ENCODE peak calls at places on chromosomes 13 and 19, in nine cellular contexts. I is activated naive CD8-positive, alpha-beta T cell treated with anti-CD3 and anti-CD28 coated beads, Interleukin-2, amount 50 U/mL, for 24 hours; G is fibroblast of lung; C is PC-3; E is activated CD8-positive, alpha-beta T cell treated with anti-CD3 and anti-CD28 coated beads, Interleukin-2, amount 10 ng/mL, durations not matched to agents 7 days and 5 days; L is CD8-positive, alpha-beta memory T cell; B is stimulated activated naive CD4-positive, alpha-beta T cell; V is A673; P is D341Med. O is an unnamed sample.

GRCh38 chr19:35868172-35868822 is at the start of gene APLP1:
- DNase-seq in I (peak), G (peak), E (peak), B (peak), L (peak), V (peak), P (peak), C (peak), O (peak)

GRCh38 chr13:87671031-87671823 is at the start of gene SLITRK5:
- DNase-seq in G (peak), I (peak), E (peak), B (no peak), V (peak), P (peak), C (peak), L (peak), O (peak)

GRCh38 chr13:98033277-98034247 is 80.1 kb downstream of the IPO5 start:
- DNase-seq in E (no peak), P (no peak), B (no peak), I (no peak), G (peak), C (peak), V (peak), L (no peak), O (peak)

GRCh38 chr19:9306443-9306842 is 3.2 kb downstream of the ZNF699 start:
- DNase-seq in P (no peak), G (peak), V (no peak), I (no peak), B (no peak), L (no peak), C (peak), E (no peak), O (no peak)

GRCh38 chr13:100633461-100633860 is 41.1 kb downstream of the TMTC4 start:
- DNase-seq in L (no peak), C (peak), V (no peak), E (no peak), P (no peak), G (peak), B (no peak), I (no peak), O (no peak)

GRCh38 chr13:20297181-20297580 is 65.1 kb upstream of the GJB6 start:
- DNase-seq in B (no peak), V (no peak), I (no peak), L (no peak), C (no peak), E (no peak), P (no peak), G (no peak), O (no peak)

GRCh38 chr19:46739290-46739771 is 6.5 kb upstream of the FKRP start:
- DNase-seq in L (no peak), B (no peak), E (no peak), P (no peak), G (no peak), V (no peak), I (no peak), C (no peak), O (no peak)

GRCh38 chr19:29121684-29122083 is 91.3 kb downstream of the UQCRFS1 start:
- DNase-seq in E (no peak), L (no peak), C (no peak), B (no peak), I (no peak), V (no peak), P (no peak), G (no peak), O (peak)

GRCh38 chr13:32454886-32455593 is 27.1 kb upstream of the N4BP2L1 start:
- DNase-seq in G (no peak), L (no peak), V (no peak), B (no peak), I (no peak), C (no peak), E (no peak), P (no peak), O (no peak)

GRCh38 chr13:72146816-72147215 is 279.8 kb upstream of the DACH1 start:
- DNase-seq in L (no peak), P (no peak), V (no peak), B (no peak), C (peak), E (no peak), I (no peak), G (no peak), O (no peak)

GRCh38 chr13:80962173-80962572 is 621.2 kb upstream of the SPRY2 start:
- DNase-seq in G (peak), V (no peak), I (no peak), C (peak), L (no peak), E (no peak), B (no peak), P (no peak), O (no peak)

GRCh38 chr13:30154531-30154930 is 152.8 kb downstream of the KATNAL1 start:
- DNase-seq in B (no peak), E (no peak), I (no peak), C (no peak), V (no peak), G (no peak), P (no peak), L (no peak), O (no peak)

GRCh38 chr19:48750771-48751504 is 1.5 kb downstream of the FUT1 start:
- DNase-seq in E (no peak), G (no peak), P (no peak), V (no peak), L (no peak), C (no peak), I (no peak), B (no peak), O (no peak)

GRCh38 chr19:17988161-17988560 is 19.8 kb upstream of the ARRDC2 start:
- DNase-seq in C (no peak), E (no peak), P (no peak), G (no peak), I (no peak), B (no peak), L (no peak), V (no peak), O (no peak)

GRCh38 chr19:17323973-17324327 is 10.7 kb downstream of the ANO8 start:
- DNase-seq in B (no peak), E (no peak), C (no peak), I (no peak), P (no peak), V (no peak), G (no peak), L (no peak), O (no peak)

GRCh38 chr19:6062274-6062673 is 48.0 kb downstream of the RFX2 start:
- DNase-seq in I (peak), P (no peak), C (no peak), G (peak), L (peak), B (no peak), V (no peak), E (peak), O (no peak)

GRCh38 chr19:17495639-17496265 is 15.7 kb upstream of the PGLS start:
- DNase-seq in B (no peak), C (no peak), I (no peak), P (peak), E (no peak), G (no peak), V (no peak), L (no peak), O (no peak)

GRCh38 chr13:94967183-94968039 is 255.1 kb upstream of the SOX21 start:
- DNase-seq in C (peak), E (no peak), G (peak), L (no peak), B (no peak), V (peak), I (peak), P (peak), O (peak)

O was measured in DMS53.